ENCODE peak calls at places on chromosomes 16 and 17, in eight cellular contexts. Y is ovary, N is mesenchymal stem cell, X is Panc1, H is stomach, A is upper lobe of right lung, L is esophagus squamous epithelium, K is aorta. F is an unnamed sample.
A peak's percentile ranks its signal among the peaks of the same experiment; 100 is the strongest.

GRCh38 chr17:35160354-35161201 is 13.0 kb downstream of the UNC45B start:
- DNase-seq in L (no peak), K (no peak), A (no peak), X (no peak), H (no peak), Y (no peak), N (no peak), F (peak; percentile 38)

GRCh38 chr17:41579484-41580243 is 7.0 kb downstream of the KRT14 start:
- DNase-seq in N (peak; percentile 73), X (peak; percentile 59), A (peak; percentile 77), Y (peak; percentile 48), K (peak; percentile 86), H (peak; percentile 87), L (no peak), F (peak; percentile 80)

GRCh38 chr17:17819561-17819995 is 17.2 kb downstream of the SREBF1 start:
- DNase-seq in K (peak; percentile 85), X (no peak), L (no peak), Y (no peak), A (peak; percentile 86), N (peak; percentile 94), H (peak; percentile 81), F (peak; percentile 89)

GRCh38 chr17:73142763-73143395 is 21.9 kb upstream of the SSTR2 start:
- DNase-seq in N (peak; percentile 39), Y (no peak), X (no peak), A (no peak), H (no peak), K (peak; percentile 49), L (no peak), F (no peak)

GRCh38 chr16:10780628-10781027 is 37.0 kb downstream of the NUBP1 start:
- DNase-seq in A (no peak), N (no peak), K (no peak), H (no peak), X (no peak), Y (no peak), L (no peak), F (no peak)

GRCh38 chr16:75541236-75541635 is 5.3 kb upstream of the CHST5 start:
- DNase-seq in H (no peak), N (no peak), L (no peak), A (no peak), X (no peak), Y (no peak), K (no peak), F (no peak)

GRCh38 chr16:27721548-27722265 is 171.8 kb downstream of the KATNIP start:
- DNase-seq in K (peak; percentile 71), A (peak; percentile 57), L (no peak), X (no peak), N (peak; percentile 66), Y (peak; percentile 72), H (peak; percentile 34), F (no peak)

GRCh38 chr16:58459344-58460218 is 40.4 kb upstream of the NDRG4 start:
- DNase-seq in L (no peak), H (no peak), A (no peak), Y (no peak), N (peak; percentile 67), X (peak; percentile 85), K (no peak), F (no peak)

GRCh38 chr17:81340606-81341346 is 45.7 kb upstream of the SLC38A10 start:
- DNase-seq in A (no peak), Y (peak; percentile 68), H (no peak), N (peak; percentile 45), K (no peak), X (no peak), L (no peak), F (peak; percentile 75)

GRCh38 chr17:2174471-2175293 is 119.8 kb downstream of the HIC1 start:
- DNase-seq in H (no peak), L (no peak), A (peak; percentile 78), X (no peak), Y (peak; percentile 84), N (peak; percentile 99), K (peak; percentile 79), F (peak; percentile 84)

GRCh38 chr16:57592591-57593003 is 35.8 kb upstream of the ADGRG1 start:
- DNase-seq in H (peak; percentile 44), X (no peak), L (no peak), K (no peak), N (no peak), Y (no peak), A (no peak), F (peak; percentile 89)

GRCh38 chr17:36104601-36105000 is 974 bp downstream of the CCL4 start:
- DNase-seq in L (no peak), H (no peak), Y (no peak), X (no peak), K (no peak), A (no peak), N (no peak), F (no peak)

GRCh38 chr16:67036323-67036741 is 7.4 kb downstream of the CBFB start:
- DNase-seq in L (no peak), K (no peak), X (no peak), H (no peak), A (no peak), Y (no peak), N (no peak), F (no peak)

GRCh38 chr17:69637399-69638165 is 223.1 kb downstream of the MAP2K6 start:
- DNase-seq in N (peak; percentile 20), Y (no peak), L (no peak), H (no peak), A (no peak), K (no peak), X (no peak), F (no peak)

GRCh38 chr17:77458202-77459017 is 317.6 kb downstream of the SEC14L1 start:
- DNase-seq in X (no peak), N (no peak), A (no peak), Y (no peak), L (no peak), K (no peak), H (no peak), F (no peak)

GRCh38 chr17:81294512-81295030 is 536 bp downstream of the SLC38A10 start:
- DNase-seq in N (peak; percentile 36), Y (no peak), X (no peak), H (peak; percentile 42), A (peak; percentile 78), L (no peak), K (no peak), F (peak; percentile 87)

GRCh38 chr17:49851387-49852291 is 3.8 kb upstream of the TAC4 start:
- DNase-seq in N (peak; percentile 61), H (peak; percentile 75), K (peak; percentile 89), X (no peak), A (peak; percentile 90), L (no peak), Y (peak; percentile 77), F (peak; percentile 91)

GRCh38 chr17:76808326-76808725 is 59.9 kb upstream of the MGAT5B start:
- DNase-seq in X (no peak), H (no peak), L (no peak), Y (no peak), K (no peak), N (no peak), A (no peak), F (no peak)

GRCh38 chr16:67923414-67924127 is 8.1 kb downstream of the CTRL start:
- DNase-seq in A (no peak), K (no peak), X (no peak), H (no peak), Y (no peak), N (no peak), L (no peak), F (no peak)

GRCh38 chr17:76476736-76477135 is 9.3 kb downstream of the AANAT start:
- DNase-seq in L (no peak), X (no peak), A (no peak), Y (no peak), K (no peak), N (no peak), H (no peak), F (no peak)

GRCh38 chr17:9239821-9240658 is 218.7 kb downstream of the NTN1 start:
- DNase-seq in L (no peak), K (peak; percentile 88), Y (peak; percentile 86), H (peak; percentile 71), X (no peak), A (peak; percentile 90), N (peak; percentile 79), F (peak; percentile 90)

DNA sequence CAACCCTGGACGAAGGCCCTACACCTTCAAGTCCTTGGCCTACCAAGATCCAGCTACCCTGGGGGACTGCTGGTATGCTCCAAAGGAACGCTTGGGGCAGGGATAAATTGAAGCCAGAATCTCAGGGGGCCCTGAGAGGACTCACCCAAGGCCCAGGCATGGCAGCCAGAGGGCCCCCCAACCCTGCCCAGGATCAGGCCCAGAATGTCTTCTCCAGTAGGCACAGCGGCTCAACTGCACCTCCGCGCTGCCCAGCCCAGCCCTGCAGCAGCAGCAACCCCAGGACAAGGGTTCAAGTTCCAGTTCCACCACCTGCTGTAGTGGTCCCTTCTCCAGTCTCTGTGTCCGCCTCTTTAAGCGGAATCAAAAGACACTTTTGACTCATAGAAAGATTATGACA is 2.2 kb downstream of the TFAP4 start:
- DNase-seq in L (no peak), A (no peak), Y (no peak), N (no peak), K (no peak), H (no peak), X (no peak), F (no peak)
- H3K27ac ChIP-seq in L (no peak overlapping the region), A (peak overlapping the region; percentile 91), Y (no peak overlapping the region), N (no peak overlapping the region), K (no peak overlapping the region), H (peak overlapping the region; percentile 92), X (peak overlapping the region; percentile 95), F (peak overlapping the region; percentile 90)

DNA sequence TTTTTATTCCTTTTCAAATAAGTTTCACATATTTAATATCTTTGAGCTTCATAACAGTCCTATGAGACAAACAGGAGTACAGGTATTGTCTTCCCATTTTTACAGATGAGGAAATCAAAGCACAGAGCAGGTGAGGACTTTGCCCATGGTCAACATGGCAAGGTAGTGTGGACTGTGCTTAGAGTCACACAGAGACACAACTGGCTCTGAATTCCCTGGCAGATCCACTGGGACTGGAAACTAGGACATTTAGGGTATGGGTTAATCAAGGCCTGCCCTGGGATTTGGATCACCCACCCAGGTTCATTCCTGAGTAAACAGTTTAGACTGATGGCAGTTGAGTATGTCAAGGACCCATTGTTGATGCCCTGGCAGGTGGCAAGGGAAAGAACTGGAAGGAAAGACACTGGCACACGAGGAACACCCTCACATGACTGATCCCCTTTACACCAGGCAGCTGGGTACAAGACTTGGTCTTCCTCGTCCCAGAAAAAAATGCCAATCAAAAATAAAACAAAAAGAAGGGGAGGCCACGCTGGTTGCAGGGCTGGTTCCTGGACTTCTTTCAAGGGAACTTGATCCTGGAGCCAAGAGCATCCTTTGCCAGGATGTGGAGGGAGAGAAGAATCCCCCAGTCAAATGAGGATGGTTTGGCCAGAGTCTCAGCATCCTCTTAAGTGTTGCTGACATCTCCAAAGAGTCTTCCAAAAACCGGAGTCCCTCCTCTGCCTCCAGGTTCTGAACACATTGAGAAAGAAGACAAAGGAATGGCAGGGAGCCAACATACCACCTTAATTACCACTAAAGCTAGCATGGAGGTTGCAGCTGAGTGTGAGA is 34.9 kb downstream of the CHD9 start:
- DNase-seq in A (no peak), K (no peak), N (no peak), H (no peak), X (no peak), Y (no peak), L (no peak), F (no peak)
- H3K4me1 ChIP-seq in A (peaks cover 82% of the 10 kb centered on the region), K (peaks cover 8% of the 10 kb centered on the region), N (peaks cover 27% of the 10 kb centered on the region), H (peaks cover 77% of the 10 kb centered on the region), X (no peaks in the 10 kb centered on the region), Y (peaks cover 23% of the 10 kb centered on the region), L (peaks cover 72% of the 10 kb centered on the region), F (peaks cover 70% of the 10 kb centered on the region)

GRCh38 chr16:69199382-69199781 is 12.4 kb downstream of the SNTB2 start:
- DNase-seq in Y (peak; percentile 45), L (no peak), K (no peak), X (no peak), N (peak; percentile 55), H (no peak), A (no peak), F (no peak)
- H3K27ac ChIP-seq in Y (no peak overlapping the region), L (peak overlapping the region; percentile 67), K (no peak overlapping the region), X (no peak overlapping the region), N (no peak overlapping the region), H (no peak overlapping the region), A (no peak overlapping the region), F (no peak overlapping the region)

GRCh38 chr17:68255151-68255550 is 7.3 kb downstream of the AMZ2 start:
- DNase-seq in K (no peak), H (no peak), X (no peak), L (no peak), A (no peak), N (no peak), Y (no peak), F (no peak)
- H3K4me1 ChIP-seq in K (no peaks in the 10 kb centered on the region), H (peaks cover 42% of the 10 kb centered on the region), X (no peaks in the 10 kb centered on the region), L (peaks cover 5% of the 10 kb centered on the region), A (peaks cover 6% of the 10 kb centered on the region), N (no peaks in the 10 kb centered on the region), Y (no peaks in the 10 kb centered on the region), F (peaks cover 98% of the 10 kb centered on the region)